ENCODE peak calls at places on chromosomes 1 and 21, in six cellular contexts. U is activated CD4-positive, alpha-beta T cell treated with anti-CD3 and anti-CD28 coated beads, Interleukin-2, amount 10 ng/mL, durations not matched to agents 7 days and 5 days; J is NT2/D1; B is activated naive CD4-positive, alpha-beta T cell treated with Interleukin-2 at 50 U/mL for 16 hours; A is NCI-H2171; W is NCI-H345. Y is an unnamed sample.

GRCh38 chr21:16541366-16541765 is 811.6 kb downstream of the USP25 start:
- DNase-seq in U (no peak), J (no peak), B (no peak), A (no peak), W (no peak), Y (no peak)

GRCh38 chr21:35291963-35292627 is 243.0 kb upstream of the RUNX1 start:
- DNase-seq in U (no peak), J (no peak), B (no peak), A (no peak), W (peak), Y (no peak)

GRCh38 chr1:24435782-24436365 is 20.3 kb downstream of the NIPAL3 start:
- DNase-seq in U (no peak), J (no peak), B (no peak), A (no peak), W (no peak), Y (no peak)

GRCh38 chr1:222921951-222922350 is 107.1 kb downstream of the DISP1 start:
- DNase-seq in U (no peak), J (no peak), B (no peak), A (no peak), W (no peak), Y (no peak)

GRCh38 chr1:42163114-42163513 is 1.4 kb downstream of the GUCA2A start:
- DNase-seq in U (no peak), J (no peak), B (no peak), A (no peak), W (no peak), Y (no peak)

GRCh38 chr1:219568728-219569127 is 44.2 kb downstream of the ZC3H11B start:
- DNase-seq in U (no peak), J (no peak), B (no peak), A (no peak), W (no peak), Y (no peak)

GRCh38 chr21:34110594-34111202 is 37.3 kb downstream of the MRPS6 start:
- DNase-seq in U (no peak), J (no peak), B (no peak), A (no peak), W (no peak), Y (no peak)

GRCh38 chr1:32758795-32759430 is 56.3 kb upstream of the SYNC start:
- DNase-seq in U (no peak), J (no peak), B (no peak), A (no peak), W (no peak), Y (no peak)

GRCh38 chr1:109131800-109132199 is 17.9 kb downstream of the ELAPOR1 start:
- DNase-seq in U (no peak), J (no peak), B (no peak), A (no peak), W (no peak), Y (no peak)

GRCh38 chr1:31670583-31670944 is 25.9 kb upstream of the PEF1 start:
- DNase-seq in U (no peak), J (no peak), B (no peak), A (no peak), W (no peak), Y (no peak)

GRCh38 chr21:43034098-43034497 is 41.5 kb downstream of the CBS start:
- DNase-seq in U (no peak), J (no peak), B (no peak), A (no peak), W (no peak), Y (no peak)

GRCh38 chr1:117067528-117068370 is 7.6 kb downstream of the TTF2 start:
- DNase-seq in U (peak), J (peak), B (peak), A (peak), W (peak), Y (peak)

GRCh38 chr1:232966663-232967062 is 16.3 kb downstream of the NTPCR start:
- DNase-seq in U (no peak), J (no peak), B (no peak), A (peak), W (no peak), Y (no peak)

GRCh38 chr1:53631622-53632310 is 107.2 kb downstream of the GLIS1 start:
- DNase-seq in U (no peak), J (no peak), B (no peak), A (peak), W (no peak), Y (no peak)

GRCh38 chr21:42609806-42610205 is 43.6 kb upstream of the PDE9A start:
- DNase-seq in U (peak), J (no peak), B (peak), A (no peak), W (no peak), Y (no peak)

GRCh38 chr1:26280333-26281042 is 602 bp downstream of the SH3BGRL3 start:
- DNase-seq in U (peak), J (no peak), B (no peak), A (no peak), W (no peak), Y (no peak)

Y was measured in NCI-H1092.